ENCODE peak calls at places on chromosome 13, in five cellular contexts. I is CD4-positive, alpha-beta T cell; C is HL-60; R is A549; L is thoracic aorta. W is an unnamed sample.
A peak's percentile ranks its signal among the peaks of the same experiment; 100 is the strongest.

GRCh38 chr13:41562541-41563178 is 105.3 kb downstream of the RGCC start:
- DNase-seq in I (no peak), C (no peak), R (no peak), L (no peak), W (no peak)

GRCh38 chr13:75675421-75675820 is 39.3 kb downstream of the LMO7 start:
- DNase-seq in I (no peak), C (no peak), R (no peak), L (no peak), W (no peak)

GRCh38 chr13:98743377-98743776 is 9.1 kb downstream of the SLC15A1 start:
- DNase-seq in I (no peak), C (no peak), R (no peak), L (no peak), W (no peak)

GRCh38 chr13:39575641-39576238 is 27.3 kb downstream of the LHFPL6 start:
- DNase-seq in I (no peak), C (no peak), R (no peak), L (no peak), W (no peak)

GRCh38 chr13:75869981-75870380 is 233.9 kb downstream of the LMO7 start:
- DNase-seq in I (no peak), C (no peak), R (no peak), L (no peak), W (no peak)

GRCh38 chr13:111278258-111278657 is 42.2 kb upstream of the TEX29 start:
- DNase-seq in I (no peak), C (no peak), R (no peak), L (no peak), W (no peak)

GRCh38 chr13:107250626-107251025 is 682.7 kb upstream of the ARGLU1 start:
- DNase-seq in I (no peak), C (no peak), R (no peak), L (no peak), W (no peak)

GRCh38 chr13:41267106-41267505 is 3.7 kb upstream of the MTRF1 start:
- DNase-seq in I (no peak), C (no peak), R (no peak), L (no peak), W (no peak)

GRCh38 chr13:83730674-83731073 is 151.6 kb downstream of the SLITRK1 start:
- DNase-seq in I (no peak), C (no peak), R (no peak), L (no peak), W (no peak)

GRCh38 chr13:46817838-46818476 is 21.0 kb upstream of the ESD start:
- DNase-seq in I (no peak), C (no peak), R (no peak), L (no peak), W (no peak)

GRCh38 chr13:24271611-24272451 is 37.5 kb upstream of the C1QTNF9 start:
- DNase-seq in I (peak; percentile 64), C (no peak), R (no peak), L (no peak), W (peak; percentile 78)

GRCh38 chr13:92196566-92197256 is 798.3 kb downstream of the GPC5 start:
- DNase-seq in I (no peak), C (no peak), R (no peak), L (no peak), W (peak; percentile 23)

GRCh38 chr13:63287926-63288325 is 1872.3 kb upstream of the PCDH20 start:
- DNase-seq in I (no peak), C (no peak), R (no peak), L (no peak), W (no peak)

GRCh38 chr13:72290962-72291681 is 424.1 kb upstream of the DACH1 start:
- DNase-seq in I (no peak), C (no peak), R (no peak), L (no peak), W (peak; percentile 58)

GRCh38 chr13:52195052-52195837 is 35.8 kb upstream of the NEK3 start:
- DNase-seq in I (peak; percentile 47), C (peak; percentile 14), R (no peak), L (peak; percentile 53), W (peak; percentile 36)

GRCh38 chr13:26601669-26602068 is 44.2 kb downstream of the WASF3 start:
- DNase-seq in I (no peak), C (peak; percentile 1), R (no peak), L (no peak), W (peak; percentile 43)

GRCh38 chr13:110063490-110063889 is 243.5 kb downstream of the COL4A1 start:
- DNase-seq in I (no peak), C (no peak), R (no peak), L (no peak), W (no peak)

GRCh38 chr13:65856464-65856863 is 1373.7 kb downstream of the PCDH9 start:
- DNase-seq in I (no peak), C (no peak), R (no peak), L (no peak), W (peak; percentile 67)

GRCh38 chr13:112879283-112879833 is 89.7 kb upstream of the MCF2L start:
- DNase-seq in I (no peak), C (no peak), R (no peak), L (no peak), W (no peak)

GRCh38 chr13:110716235-110716505 is 2.7 kb downstream of the ING1 start:
- DNase-seq in I (no peak), C (no peak), R (no peak), L (no peak), W (peak; percentile 6)

GRCh38 chr13:26867451-26868067 is 107.0 kb upstream of the GPR12 start:
- DNase-seq in I (no peak), C (no peak), R (peak; percentile 5), L (no peak), W (peak; percentile 22)

GRCh38 chr13:28558126-28558525 is 63.2 kb upstream of the FLT1 start:
- DNase-seq in I (no peak), C (no peak), R (no peak), L (no peak), W (peak; percentile 74)

GRCh38 chr13:113150545-113151365 is 7.7 kb upstream of the PROZ start:
- DNase-seq in I (no peak), C (no peak), R (no peak), L (no peak), W (no peak)

GRCh38 chr13:113327766-113328391 is 30.8 kb downstream of the LAMP1 start:
- DNase-seq in I (no peak), C (no peak), R (no peak), L (no peak), W (no peak)

GRCh38 chr13:112679381-112679780 is 10.5 kb upstream of the ATP11A start:
- DNase-seq in I (no peak), C (no peak), R (no peak), L (no peak), W (no peak)

GRCh38 chr13:90032841-90033493 is 1314.5 kb upstream of the MIR17HG start:
- DNase-seq in I (no peak), C (no peak), R (no peak), L (no peak), W (no peak)

GRCh38 chr13:52109096-52109495 is 19.8 kb downstream of the NEK5 start:
- DNase-seq in I (no peak), C (no peak), R (no peak), L (no peak), W (no peak)

DNA sequence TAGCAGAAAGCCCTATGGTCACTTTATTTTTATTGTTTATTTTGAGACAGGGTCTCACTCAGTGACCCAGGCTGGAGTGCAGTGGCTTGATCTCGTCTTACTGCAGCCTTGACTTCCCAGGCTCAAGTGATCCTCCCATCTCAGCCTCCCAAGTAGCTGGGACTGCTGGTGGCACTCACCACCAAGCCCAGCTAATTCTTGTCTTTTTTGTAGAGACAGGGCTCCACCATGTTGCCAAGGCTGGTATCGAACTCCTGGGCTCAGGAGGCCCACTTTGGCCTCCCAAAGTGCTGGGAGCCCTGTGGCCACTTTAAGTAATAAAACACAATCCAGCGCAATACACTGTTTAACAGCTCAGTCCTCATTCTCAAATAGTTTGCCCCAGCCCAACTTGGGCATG is 69.3 kb downstream of the NUFIP1 start:
- DNase-seq in I (no peak), C (no peak), R (no peak), L (no peak), W (no peak)
- H3K27ac ChIP-seq in I (no peak overlapping the region), C (no peak overlapping the region), R (peak overlapping the region; percentile 96), L (peak overlapping the region; percentile 97), W (no peak overlapping the region)

GRCh38 chr13:37984357-37984756 is 114.8 kb upstream of the TRPC4 start:
- DNase-seq in I (no peak), C (no peak), R (no peak), L (no peak), W (no peak)

GRCh38 chr13:37981932-37982331 is 112.4 kb upstream of the TRPC4 start:
- DNase-seq in I (no peak), C (no peak), R (no peak), L (no peak), W (no peak)

DNA sequence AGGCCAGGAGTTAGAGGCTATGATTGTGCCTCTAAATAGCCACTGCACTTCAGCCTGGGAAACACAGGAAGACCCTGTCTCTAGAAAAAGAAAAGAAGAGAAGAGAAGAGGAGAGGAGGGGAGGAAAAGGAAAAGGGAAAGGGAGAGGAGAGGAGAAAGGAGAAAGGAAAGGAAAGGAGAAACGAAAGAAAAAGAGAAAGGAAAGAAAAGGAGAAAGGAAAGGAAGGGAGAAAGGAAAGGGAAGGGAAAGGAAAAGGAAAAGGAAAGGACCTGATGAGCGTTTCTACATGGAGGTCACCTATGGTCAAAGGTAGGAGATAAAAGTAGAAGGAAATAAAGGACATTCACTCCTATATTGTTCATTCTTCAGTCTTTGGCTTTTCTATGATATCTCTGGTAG is 109.1 kb upstream of the TRPC4 start:
- DNase-seq in I (no peak), C (no peak), R (no peak), L (no peak), W (no peak)
- TF ChIP-seq CTCF in I (no peak), C (no peak), R (no peak), L (no peak), W (no peak)

GRCh38 chr13:59893261-59893660 is 270.5 kb downstream of the DIAPH3 start:
- DNase-seq in I (no peak), C (no peak), R (no peak), L (no peak), W (no peak)

GRCh38 chr13:59888408-59888807 is 275.3 kb downstream of the DIAPH3 start:
- DNase-seq in I (no peak), C (no peak), R (no peak), L (no peak), W (no peak)

GRCh38 chr13:59890064-59890463 is 273.7 kb downstream of the DIAPH3 start:
- DNase-seq in I (no peak), C (no peak), R (no peak), L (no peak), W (no peak)

DNA sequence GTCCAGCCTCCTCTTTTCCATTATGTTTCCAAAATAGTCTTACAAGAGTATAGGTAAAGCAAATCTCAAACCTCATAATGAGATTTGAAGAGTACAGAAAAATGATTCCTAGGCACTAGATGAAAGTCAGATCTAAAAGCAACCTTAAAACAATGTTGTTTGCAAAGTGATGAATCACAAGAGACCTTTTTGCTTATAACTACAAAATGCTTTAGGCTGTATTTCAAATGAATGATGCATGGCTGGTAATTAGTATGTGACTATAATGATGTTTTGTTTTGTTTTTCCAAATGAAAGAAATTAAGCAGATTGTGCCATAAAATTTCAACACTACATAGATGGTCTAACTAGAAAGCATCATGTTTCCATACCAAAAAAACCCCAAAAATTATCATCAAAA is 272.7 kb downstream of the DIAPH3 start:
- DNase-seq in I (no peak), C (no peak), R (no peak), L (no peak), W (no peak)
- H3K27ac ChIP-seq in I (no peak overlapping the region), C (no peak overlapping the region), R (no peak overlapping the region), L (no peak overlapping the region), W (no peak overlapping the region)

DNA sequence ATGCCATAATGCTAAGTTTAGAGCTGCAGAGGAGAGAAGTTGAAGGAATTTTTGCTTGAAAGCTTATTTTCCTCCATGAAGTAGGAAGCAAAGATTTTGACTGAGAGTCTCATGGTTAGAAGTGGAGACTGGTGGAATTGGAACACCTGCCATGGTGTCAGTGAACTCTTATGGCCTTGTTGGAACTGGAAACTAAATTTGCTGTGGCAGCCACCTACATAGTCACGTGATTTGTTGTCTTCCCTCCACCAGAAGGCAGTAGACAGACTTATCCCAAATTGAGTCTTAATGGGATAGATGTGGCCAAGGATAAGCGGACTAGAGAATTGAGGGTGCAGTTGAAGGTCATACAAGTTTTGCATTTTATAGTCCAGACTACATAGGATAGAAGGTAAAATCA is 22.1 kb downstream of the NDFIP2 start:
- DNase-seq in I (no peak), C (no peak), R (no peak), L (no peak), W (no peak)
- TF ChIP-seq CTCF in I (no peak), C (no peak), R (no peak), L (no peak), W (no peak)

W was measured in brain microvascular endothelial cell.